ENCODE peak calls at places on chromosomes 16 and 17, in seven cellular contexts. S is AG10803, I is cardiac fibroblast, V is ascending aorta, F is fibroblast of the aortic adventitia, K is GM23338, E is right atrium auricular region. B is an unnamed sample.

GRCh38 chr16:53219795-53220194 is 165.0 kb downstream of the CHD9 start:
- DNase-seq in S (no peak), I (peak; percentile 54), V (no peak), F (peak; percentile 52), K (no peak), E (no peak), B (peak; percentile 38)

GRCh38 chr17:80860101-80860671 is 131.5 kb upstream of the CHMP6 start:
- DNase-seq in S (no peak), I (no peak), V (no peak), F (no peak), K (no peak), E (no peak), B (no peak)

GRCh38 chr17:75627094-75627493 is 6.1 kb upstream of the SMIM5 start:
- DNase-seq in S (no peak), I (no peak), V (no peak), F (no peak), K (no peak), E (no peak), B (no peak)

GRCh38 chr16:4544483-4544882 is 5.9 kb upstream of the CDIP1 start:
- DNase-seq in S (no peak), I (no peak), V (no peak), F (no peak), K (no peak), E (no peak), B (no peak)

GRCh38 chr17:81713556-81714411 is 1.7 kb downstream of the SLC25A10 start:
- DNase-seq in S (no peak), I (no peak), V (no peak), F (no peak), K (no peak), E (no peak), B (peak; percentile 64)

GRCh38 chr16:31458073-31458834 is 1.0 kb upstream of the ARMC5 start:
- DNase-seq in S (peak; percentile 50), I (peak; percentile 49), V (no peak), F (peak; percentile 35), K (peak; percentile 71), E (no peak), B (peak; percentile 24)

GRCh38 chr16:52451971-52452421 is 94.9 kb downstream of the TOX3 start:
- DNase-seq in S (no peak), I (no peak), V (no peak), F (no peak), K (no peak), E (no peak), B (no peak)

GRCh38 chr16:27238016-27238587 is 30.5 kb downstream of the NSMCE1 start:
- DNase-seq in S (no peak), I (no peak), V (peak; percentile 64), F (no peak), K (no peak), E (no peak), B (no peak)

GRCh38 chr17:774320-774584 is 7.8 kb downstream of the GLOD4 start:
- DNase-seq in S (no peak), I (no peak), V (no peak), F (no peak), K (no peak), E (no peak), B (no peak)

GRCh38 chr16:58499615-58500328 is at the start of gene NDRG4:
- DNase-seq in S (peak; percentile 75), I (peak; percentile 91), V (peak; percentile 77), F (peak; percentile 74), K (peak; percentile 95), E (no peak), B (peak; percentile 86)

GRCh38 chr16:74841469-74841868 is 66.8 kb upstream of the FA2H start:
- DNase-seq in S (no peak), I (no peak), V (no peak), F (no peak), K (no peak), E (no peak), B (no peak)

GRCh38 chr16:71637398-71637797 is 11.4 kb downstream of the MARVELD3 start:
- DNase-seq in S (peak; percentile 64), I (peak; percentile 94), V (no peak), F (peak; percentile 74), K (peak; percentile 69), E (peak; percentile 52), B (peak; percentile 20)

GRCh38 chr16:49464877-49465504 is 91.4 kb downstream of the C16orf78 start:
- DNase-seq in S (no peak), I (no peak), V (peak; percentile 53), F (no peak), K (peak; percentile 75), E (peak; percentile 40), B (no peak)

GRCh38 chr16:49483651-49484451 is 110.2 kb downstream of the C16orf78 start:
- DNase-seq in S (no peak), I (no peak), V (peak; percentile 52), F (no peak), K (peak; percentile 19), E (no peak), B (no peak)

GRCh38 chr17:33560165-33560564 is 267.1 kb upstream of the ASIC2 start:
- DNase-seq in S (peak; percentile 61), I (peak; percentile 16), V (no peak), F (peak; percentile 8), K (no peak), E (no peak), B (no peak)

GRCh38 chr16:27759301-27759871 is 209.4 kb downstream of the KATNIP start:
- DNase-seq in S (peak; percentile 54), I (peak; percentile 48), V (peak; percentile 66), F (peak; percentile 61), K (no peak), E (no peak), B (peak; percentile 84)

GRCh38 chr16:29745853-29746345 is at the start of gene C16orf54:
- DNase-seq in S (no peak), I (no peak), V (peak; percentile 81), F (no peak), K (peak; percentile 50), E (peak; percentile 67), B (no peak)

GRCh38 chr16:802914-803750 is 2.6 kb upstream of the GNG13 start:
- DNase-seq in S (no peak), I (no peak), V (no peak), F (no peak), K (no peak), E (no peak), B (no peak)

GRCh38 chr17:78642707-78643106 is 65.5 kb upstream of the DNAH17 start:
- DNase-seq in S (no peak), I (no peak), V (no peak), F (no peak), K (no peak), E (no peak), B (no peak)

DNA sequence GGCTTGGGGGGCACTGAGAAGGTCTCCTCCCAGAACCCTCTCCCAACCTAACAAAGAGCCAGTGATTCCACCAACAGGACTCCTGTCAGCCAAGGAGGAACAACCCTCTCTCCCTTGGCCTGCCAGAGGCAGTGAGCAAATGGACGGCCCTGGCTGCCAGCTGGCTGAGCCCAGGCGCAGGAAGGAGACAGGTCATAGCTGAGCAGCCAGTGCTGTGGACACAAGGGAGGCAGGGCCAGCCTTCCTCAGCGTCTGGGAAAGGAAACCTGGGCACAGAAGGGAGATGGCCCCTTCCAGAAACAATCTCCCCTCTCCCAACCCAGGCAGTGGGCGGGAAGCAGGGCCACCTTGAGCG is 2.1 kb downstream of the MPO start:
- DNase-seq in S (peak; percentile 9), I (peak; percentile 22), V (no peak), F (peak; percentile 13), K (no peak), E (peak; percentile 59), B (peak; percentile 1)
- H3K4me3 ChIP-seq in S (no peak overlapping the region), I (no peak overlapping the region), V (peak overlapping the region; percentile 54), F (no peak overlapping the region), K (peak overlapping the region; percentile 25), E (peak overlapping the region; percentile 33), B (no peak overlapping the region)

DNA sequence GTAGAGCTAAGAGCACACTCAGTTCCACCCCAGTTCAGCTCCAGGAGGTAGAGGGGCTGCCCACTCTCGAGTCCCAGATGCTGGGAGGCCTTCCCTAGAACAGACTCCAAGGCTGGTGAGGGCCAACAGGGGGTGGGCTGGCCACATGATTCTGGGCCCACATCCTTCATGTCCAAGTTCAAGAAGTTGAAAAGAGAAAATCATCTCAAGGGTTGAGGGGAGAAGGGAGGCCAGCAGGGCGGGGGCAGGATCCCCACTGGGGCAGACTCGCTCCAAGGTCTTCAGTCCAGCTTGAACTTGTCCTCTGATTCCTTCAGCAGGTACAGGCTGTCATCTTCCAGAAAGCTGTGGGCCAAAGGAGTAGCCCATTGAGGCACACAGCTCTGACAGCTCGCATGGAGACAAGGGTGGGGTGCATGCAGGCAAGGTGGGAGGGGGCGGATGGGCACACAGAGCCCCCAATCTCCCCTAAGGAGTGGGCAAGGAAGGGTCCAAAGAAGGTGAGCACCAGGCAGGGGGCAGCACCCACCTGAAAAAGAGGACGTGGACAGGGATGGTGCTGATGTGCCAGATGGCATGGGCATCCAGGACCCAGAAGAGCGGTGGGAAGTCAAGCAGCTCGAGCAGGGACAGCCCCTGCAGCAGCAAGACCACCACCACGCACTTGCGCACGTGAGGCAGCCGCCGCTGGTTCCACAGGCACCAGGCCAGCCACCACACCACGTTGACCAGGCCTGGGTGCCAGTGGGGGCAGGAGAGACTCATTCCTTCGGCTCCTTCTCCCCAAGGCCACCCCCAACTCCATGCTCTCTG is 4.5 kb downstream of the PNMT start:
- DNase-seq in S (no peak), I (no peak), V (peak; percentile 57), F (no peak), K (no peak), E (no peak), B (no peak)
- TF ChIP-seq CTCF in S (no peak), I (no peak), V (no peak), F (no peak), K (peak; percentile 20), E (no peak), B (no peak)

DNA sequence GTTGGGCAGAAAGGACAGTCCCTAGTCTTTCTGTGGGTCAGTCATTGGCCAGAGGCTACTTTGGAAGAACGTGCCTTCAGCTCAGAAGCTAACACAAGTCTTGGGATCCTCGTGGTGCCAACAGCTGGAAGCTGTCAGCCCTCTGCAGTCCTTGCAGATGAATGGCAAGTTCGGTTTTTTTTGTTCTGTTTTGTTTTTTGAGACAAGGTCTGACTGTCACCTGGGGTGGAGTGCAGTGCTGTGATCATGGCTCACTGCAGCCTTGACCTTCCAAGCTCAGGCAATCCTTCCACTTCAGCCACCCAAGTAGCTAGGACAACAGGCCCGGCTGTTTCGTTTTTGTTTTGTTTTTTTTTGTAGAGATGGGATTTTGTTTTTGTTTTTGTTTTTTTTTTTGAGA is 149.4 kb downstream of the SPECC1 start:
- DNase-seq in S (no peak), I (no peak), V (no peak), F (no peak), K (no peak), E (no peak), B (no peak)
- H3K4me3 ChIP-seq in S (no peak overlapping the region), I (no peak overlapping the region), V (no peak overlapping the region), F (no peak overlapping the region), K (no peak overlapping the region), E (no peak overlapping the region), B (no peak overlapping the region)

DNA sequence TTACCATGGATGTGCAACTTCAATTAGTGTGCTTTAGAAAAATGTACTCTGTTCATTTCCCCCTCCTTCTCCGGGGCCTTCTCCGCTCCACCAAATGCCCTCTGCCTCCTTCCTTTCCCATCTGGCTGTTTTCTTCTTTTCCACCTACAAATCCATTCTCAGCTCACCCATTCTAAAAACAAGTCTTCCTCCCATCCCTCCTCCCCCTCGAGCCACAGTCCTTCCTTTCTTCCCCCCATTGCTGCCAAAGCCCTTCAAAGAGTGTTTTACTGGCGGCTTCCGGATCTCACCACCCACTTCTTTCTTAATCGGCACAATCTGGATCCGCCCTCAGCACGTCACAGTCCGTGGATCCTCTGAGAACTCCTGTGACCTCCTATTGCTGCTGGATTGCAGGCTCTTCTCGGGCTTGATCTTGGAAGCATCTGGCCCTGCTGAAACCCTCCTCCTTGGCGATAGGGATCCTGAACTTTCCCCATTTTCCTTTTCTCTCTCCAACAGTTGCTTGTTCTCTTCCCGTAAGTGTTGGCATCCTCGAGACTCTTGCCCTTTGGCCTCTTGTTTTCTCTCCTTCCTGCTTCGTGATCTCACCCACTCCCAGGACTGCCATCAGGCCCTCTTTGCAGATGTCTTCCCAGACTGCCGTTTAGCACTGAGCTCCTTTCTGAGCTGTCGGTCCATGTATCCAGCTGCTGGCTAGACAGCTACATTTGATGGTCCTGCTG is 36.0 kb upstream of the FBXO47 start:
- DNase-seq in S (peak; percentile 86), I (peak; percentile 85), V (peak; percentile 88), F (peak; percentile 94), K (no peak), E (peak; percentile 92), B (peak; percentile 80)
- TF ChIP-seq CTCF in S (no peak), I (no peak), V (no peak), F (no peak), K (no peak), E (no peak), B (no peak)